ENCODE peak calls at places on chromosomes 7 and 10, in nine cellular contexts. One of them, this sample, is unnamed.

GRCh38 chr10:79429751-79430150 is 15.7 kb downstream of the ZCCHC24 start:
- DNase-seq in RWPE1: no peak
- DNase-seq in lower lobe of right lung: no peak
- DNase-seq in dorsolateral prefrontal cortex: no peak
- DNase-seq in heart right ventricle: no peak
- DNase-seq in left lung: peak; percentile 35
- DNase-seq in PC-3: no peak
- DNase-seq in cardiac muscle cell: no peak
- DNase-seq in breast epithelium: no peak
- DNase-seq in this sample: no peak

GRCh38 chr7:128902761-128903585 is 7.5 kb downstream of the KCP start:
- DNase-seq in RWPE1: no peak
- DNase-seq in lower lobe of right lung: no peak
- DNase-seq in dorsolateral prefrontal cortex: no peak
- DNase-seq in heart right ventricle: no peak
- DNase-seq in left lung: no peak
- DNase-seq in PC-3: peak; percentile 25
- DNase-seq in cardiac muscle cell: no peak
- DNase-seq in breast epithelium: peak; percentile 28
- DNase-seq in this sample: no peak

GRCh38 chr10:126731613-126731995 is 61.1 kb upstream of the C10orf90 start:
- DNase-seq in RWPE1: no peak
- DNase-seq in lower lobe of right lung: no peak
- DNase-seq in dorsolateral prefrontal cortex: no peak
- DNase-seq in heart right ventricle: no peak
- DNase-seq in left lung: no peak
- DNase-seq in PC-3: no peak
- DNase-seq in cardiac muscle cell: no peak
- DNase-seq in breast epithelium: no peak
- DNase-seq in this sample: peak; percentile 30

GRCh38 chr10:17353568-17353967 is 100.8 kb downstream of the ST8SIA6 start:
- DNase-seq in RWPE1: peak; percentile 68
- DNase-seq in lower lobe of right lung: no peak
- DNase-seq in dorsolateral prefrontal cortex: no peak
- DNase-seq in heart right ventricle: no peak
- DNase-seq in left lung: no peak
- DNase-seq in PC-3: peak; percentile 81
- DNase-seq in cardiac muscle cell: no peak
- DNase-seq in breast epithelium: no peak
- DNase-seq in this sample: no peak

GRCh38 chr7:30996261-30996660 is 32.5 kb downstream of the GHRHR start:
- DNase-seq in RWPE1: no peak
- DNase-seq in lower lobe of right lung: no peak
- DNase-seq in dorsolateral prefrontal cortex: no peak
- DNase-seq in heart right ventricle: peak; percentile 62
- DNase-seq in left lung: no peak
- DNase-seq in PC-3: no peak
- DNase-seq in cardiac muscle cell: no peak
- DNase-seq in breast epithelium: no peak
- DNase-seq in this sample: no peak

GRCh38 chr7:14583518-14583917 is 319.0 kb downstream of the DGKB start:
- DNase-seq in RWPE1: no peak
- DNase-seq in lower lobe of right lung: no peak
- DNase-seq in dorsolateral prefrontal cortex: no peak
- DNase-seq in heart right ventricle: no peak
- DNase-seq in left lung: no peak
- DNase-seq in PC-3: no peak
- DNase-seq in cardiac muscle cell: no peak
- DNase-seq in breast epithelium: no peak
- DNase-seq in this sample: no peak

GRCh38 chr7:34059551-34059840 is 154.2 kb downstream of the BMPER start:
- DNase-seq in RWPE1: no peak
- DNase-seq in lower lobe of right lung: no peak
- DNase-seq in dorsolateral prefrontal cortex: no peak
- DNase-seq in heart right ventricle: no peak
- DNase-seq in left lung: no peak
- DNase-seq in PC-3: no peak
- DNase-seq in cardiac muscle cell: no peak
- DNase-seq in breast epithelium: no peak
- DNase-seq in this sample: no peak

GRCh38 chr10:5840314-5841307 is 27.4 kb upstream of the GDI2 start:
- DNase-seq in RWPE1: no peak
- DNase-seq in lower lobe of right lung: no peak
- DNase-seq in dorsolateral prefrontal cortex: peak; percentile 77
- DNase-seq in heart right ventricle: peak; percentile 50
- DNase-seq in left lung: no peak
- DNase-seq in PC-3: no peak
- DNase-seq in cardiac muscle cell: peak; percentile 39
- DNase-seq in breast epithelium: no peak
- DNase-seq in this sample: no peak

GRCh38 chr10:113228570-113228969 is 278.5 kb downstream of the TCF7L2 start:
- DNase-seq in RWPE1: no peak
- DNase-seq in lower lobe of right lung: no peak
- DNase-seq in dorsolateral prefrontal cortex: no peak
- DNase-seq in heart right ventricle: no peak
- DNase-seq in left lung: no peak
- DNase-seq in PC-3: no peak
- DNase-seq in cardiac muscle cell: no peak
- DNase-seq in breast epithelium: no peak
- DNase-seq in this sample: no peak

GRCh38 chr7:87047-87446 is 105.3 kb upstream of the FAM20C start:
- DNase-seq in RWPE1: no peak
- DNase-seq in lower lobe of right lung: no peak
- DNase-seq in dorsolateral prefrontal cortex: no peak
- DNase-seq in heart right ventricle: no peak
- DNase-seq in left lung: no peak
- DNase-seq in PC-3: no peak
- DNase-seq in cardiac muscle cell: no peak
- DNase-seq in breast epithelium: no peak
- DNase-seq in this sample: no peak

GRCh38 chr7:51123322-51124021 is 193.1 kb downstream of the COBL start:
- DNase-seq in RWPE1: peak; percentile 97
- DNase-seq in lower lobe of right lung: no peak
- DNase-seq in dorsolateral prefrontal cortex: peak; percentile 88
- DNase-seq in heart right ventricle: no peak
- DNase-seq in left lung: no peak
- DNase-seq in PC-3: peak; percentile 96
- DNase-seq in cardiac muscle cell: no peak
- DNase-seq in breast epithelium: peak; percentile 64
- DNase-seq in this sample: peak; percentile 59

GRCh38 chr7:44072364-44073231 is 7.2 kb upstream of the PGAM2 start:
- DNase-seq in RWPE1: peak; percentile 91
- DNase-seq in lower lobe of right lung: peak; percentile 70
- DNase-seq in dorsolateral prefrontal cortex: peak; percentile 75
- DNase-seq in heart right ventricle: peak; percentile 81
- DNase-seq in left lung: peak; percentile 75
- DNase-seq in PC-3: peak; percentile 98
- DNase-seq in cardiac muscle cell: peak; percentile 85
- DNase-seq in breast epithelium: peak; percentile 72
- DNase-seq in this sample: peak; percentile 92

GRCh38 chr10:57338823-57339558 is 928.7 kb downstream of the IPMK start:
- DNase-seq in RWPE1: peak; percentile 28
- DNase-seq in lower lobe of right lung: no peak
- DNase-seq in dorsolateral prefrontal cortex: no peak
- DNase-seq in heart right ventricle: no peak
- DNase-seq in left lung: no peak
- DNase-seq in PC-3: peak; percentile 86
- DNase-seq in cardiac muscle cell: peak; percentile 48
- DNase-seq in breast epithelium: no peak
- DNase-seq in this sample: no peak

GRCh38 chr7:45082831-45083331 is 5.9 kb downstream of the NACAD start:
- DNase-seq in RWPE1: no peak
- DNase-seq in lower lobe of right lung: no peak
- DNase-seq in dorsolateral prefrontal cortex: no peak
- DNase-seq in heart right ventricle: no peak
- DNase-seq in left lung: no peak
- DNase-seq in PC-3: peak; percentile 54
- DNase-seq in cardiac muscle cell: no peak
- DNase-seq in breast epithelium: peak; percentile 48
- DNase-seq in this sample: no peak

DNA sequence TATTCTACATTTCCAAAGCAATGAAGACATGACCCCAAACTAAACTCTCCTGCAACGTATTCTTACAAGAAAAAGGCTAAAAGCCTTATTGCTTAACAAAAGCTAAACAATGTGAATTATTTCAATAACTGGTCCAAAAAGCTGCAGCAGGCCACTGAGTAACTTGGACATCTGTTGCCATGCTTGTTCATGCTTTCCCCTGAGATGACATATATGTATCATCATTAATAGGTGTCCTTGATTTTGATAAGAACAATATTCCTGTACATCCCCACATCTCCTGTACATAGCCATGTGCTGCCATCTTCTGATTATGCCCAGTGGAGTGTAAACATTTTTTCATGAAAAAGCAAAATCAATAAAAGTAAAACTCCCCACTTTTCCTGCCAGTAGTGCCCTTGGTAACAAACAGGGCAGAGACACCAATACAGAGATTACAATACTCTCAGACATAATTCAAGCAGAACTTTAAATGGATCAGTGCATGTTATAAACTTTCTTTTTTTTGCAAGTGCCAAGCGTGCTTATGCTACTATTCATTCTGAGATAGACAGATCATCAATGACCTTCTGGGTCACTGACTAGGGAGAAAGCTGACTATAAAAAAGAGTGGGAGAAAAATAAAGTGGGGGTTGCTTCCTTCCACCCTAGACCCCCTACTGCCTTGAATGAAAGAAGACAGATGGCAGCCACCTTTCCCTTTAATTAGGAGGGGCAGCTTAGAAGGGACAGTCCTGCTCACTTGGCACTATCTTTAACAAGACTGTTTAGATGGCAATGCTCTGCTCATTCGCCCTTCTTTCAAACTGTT is 205.5 kb upstream of the KLF14 start:
- DNase-seq in RWPE1: no peak
- DNase-seq in lower lobe of right lung: no peak
- DNase-seq in dorsolateral prefrontal cortex: no peak
- DNase-seq in heart right ventricle: no peak
- DNase-seq in left lung: no peak
- DNase-seq in PC-3: peak; percentile 24
- DNase-seq in cardiac muscle cell: no peak
- DNase-seq in breast epithelium: no peak
- DNase-seq in this sample: no peak
- H3K27ac ChIP-seq in RWPE1: no peak overlapping the region
- H3K27ac ChIP-seq in lower lobe of right lung: no peak overlapping the region
- H3K27ac ChIP-seq in dorsolateral prefrontal cortex: peak overlapping the region; percentile 0
- H3K27ac ChIP-seq in heart right ventricle: no peak overlapping the region
- H3K27ac ChIP-seq in left lung: no peak overlapping the region
- H3K27ac ChIP-seq in PC-3: peak overlapping the region; percentile 87
- H3K27ac ChIP-seq in cardiac muscle cell: no peak overlapping the region
- H3K27ac ChIP-seq in breast epithelium: peak overlapping the region; percentile 70
- H3K27ac ChIP-seq in this sample: peak overlapping the region; percentile 78

DNA sequence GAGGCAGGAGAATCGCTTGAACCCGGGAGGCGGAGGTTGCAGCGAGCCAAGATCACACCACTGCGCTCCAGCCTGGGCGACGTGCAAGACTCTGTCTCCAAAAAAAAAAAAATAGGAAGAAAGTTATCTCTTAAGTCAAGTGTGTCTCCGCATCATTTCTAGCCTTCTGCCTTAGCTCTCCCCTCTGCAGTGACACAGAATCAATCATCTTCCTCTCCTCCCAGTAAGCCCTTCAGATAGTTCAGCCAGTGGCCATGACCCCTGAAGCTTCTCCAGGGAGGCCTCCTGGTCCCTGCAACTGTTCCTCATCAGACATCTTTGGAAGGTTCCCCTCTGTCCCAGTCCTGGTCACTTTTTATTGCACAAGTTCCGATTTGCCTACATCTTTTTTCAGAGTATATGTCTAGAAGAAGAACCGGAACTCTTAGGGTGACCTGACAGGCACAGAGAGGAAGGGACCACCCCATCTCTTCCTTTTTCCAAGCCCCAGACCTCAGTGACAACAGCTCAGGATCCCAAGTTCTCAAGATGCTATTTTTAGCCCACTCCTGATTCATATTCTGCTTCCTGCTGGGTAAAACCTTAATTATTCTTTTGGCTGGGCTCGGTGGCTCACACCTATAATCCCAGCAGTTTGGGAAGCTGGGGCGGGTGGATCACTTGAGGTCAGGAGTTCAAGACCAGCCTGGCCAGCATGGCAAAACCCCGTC is 6.6 kb upstream of the RHBDD2 start:
- DNase-seq in RWPE1: no peak
- DNase-seq in lower lobe of right lung: no peak
- DNase-seq in dorsolateral prefrontal cortex: no peak
- DNase-seq in heart right ventricle: no peak
- DNase-seq in left lung: no peak
- DNase-seq in PC-3: no peak
- DNase-seq in cardiac muscle cell: no peak
- DNase-seq in breast epithelium: no peak
- DNase-seq in this sample: no peak
- TF ChIP-seq CTCF in RWPE1: no peak
- TF ChIP-seq CTCF in lower lobe of right lung: no peak
- TF ChIP-seq CTCF in dorsolateral prefrontal cortex: no peak
- TF ChIP-seq CTCF in heart right ventricle: no peak
- TF ChIP-seq CTCF in left lung: no peak
- TF ChIP-seq CTCF in PC-3: no peak
- TF ChIP-seq CTCF in cardiac muscle cell: no peak
- TF ChIP-seq CTCF in breast epithelium: no peak
- TF ChIP-seq CTCF in this sample: no peak

GRCh38 chr7:101239951-101240220 is 2.3 kb upstream of the CLDN15 start:
- DNase-seq in RWPE1: no peak
- DNase-seq in lower lobe of right lung: no peak
- DNase-seq in dorsolateral prefrontal cortex: no peak
- DNase-seq in heart right ventricle: no peak
- DNase-seq in left lung: no peak
- DNase-seq in PC-3: no peak
- DNase-seq in cardiac muscle cell: no peak
- DNase-seq in breast epithelium: no peak
- DNase-seq in this sample: no peak
- H3K27ac ChIP-seq in RWPE1: no peak overlapping the region
- H3K27ac ChIP-seq in lower lobe of right lung: peak overlapping the region; percentile 79
- H3K27ac ChIP-seq in dorsolateral prefrontal cortex: peak overlapping the region; percentile 12
- H3K27ac ChIP-seq in heart right ventricle: peak overlapping the region; percentile 71
- H3K27ac ChIP-seq in left lung: peak overlapping the region; percentile 65
- H3K27ac ChIP-seq in PC-3: no peak overlapping the region
- H3K27ac ChIP-seq in cardiac muscle cell: no peak overlapping the region
- H3K27ac ChIP-seq in breast epithelium: peak overlapping the region; percentile 93
- H3K27ac ChIP-seq in this sample: peak overlapping the region; percentile 83

GRCh38 chr7:5578441-5579024 is 154.9 kb upstream of the TNRC18 start:
- DNase-seq in RWPE1: no peak
- DNase-seq in lower lobe of right lung: no peak
- DNase-seq in dorsolateral prefrontal cortex: no peak
- DNase-seq in heart right ventricle: no peak
- DNase-seq in left lung: no peak
- DNase-seq in PC-3: no peak
- DNase-seq in cardiac muscle cell: no peak
- DNase-seq in breast epithelium: no peak
- DNase-seq in this sample: no peak
- TF ChIP-seq CTCF in RWPE1: no peak
- TF ChIP-seq CTCF in lower lobe of right lung: no peak
- TF ChIP-seq CTCF in dorsolateral prefrontal cortex: no peak
- TF ChIP-seq CTCF in heart right ventricle: no peak
- TF ChIP-seq CTCF in left lung: no peak
- TF ChIP-seq CTCF in PC-3: no peak
- TF ChIP-seq CTCF in cardiac muscle cell: no peak
- TF ChIP-seq CTCF in breast epithelium: no peak
- TF ChIP-seq CTCF in this sample: no peak

GRCh38 chr7:55187701-55188491 is 169.1 kb downstream of the EGFR start:
- DNase-seq in RWPE1: no peak
- DNase-seq in lower lobe of right lung: no peak
- DNase-seq in dorsolateral prefrontal cortex: peak; percentile 7
- DNase-seq in heart right ventricle: peak; percentile 46
- DNase-seq in left lung: no peak
- DNase-seq in PC-3: no peak
- DNase-seq in cardiac muscle cell: no peak
- DNase-seq in breast epithelium: no peak
- DNase-seq in this sample: no peak
- H3K27ac ChIP-seq in RWPE1: peak overlapping the region; percentile 85
- H3K27ac ChIP-seq in lower lobe of right lung: peak overlapping the region; percentile 38
- H3K27ac ChIP-seq in dorsolateral prefrontal cortex: no peak overlapping the region
- H3K27ac ChIP-seq in heart right ventricle: no peak overlapping the region
- H3K27ac ChIP-seq in left lung: peak overlapping the region; percentile 53
- H3K27ac ChIP-seq in PC-3: no peak overlapping the region
- H3K27ac ChIP-seq in cardiac muscle cell: no peak overlapping the region
- H3K27ac ChIP-seq in breast epithelium: peak overlapping the region; percentile 82
- H3K27ac ChIP-seq in this sample: peak overlapping the region; percentile 42

This sample was measured in right atrium auricular region.